ENCODE peak calls at places on chromosomes 6 and 20, in six cellular contexts. One of them, this sample, is unnamed.

GRCh38 chr6:170152989-170153388 is 137.9 kb downstream of the DLL1 start:
- DNase-seq in Right ventricle myocardium superior: peak
- DNase-seq in activated T-helper 2 cell treated with anti-CD3 and anti-CD28 coated beads, Interferon-gamma antibody, Interleukin-2, Interleukin-4, amounts not matched to agents 10 μg/mL and 5 μg/mL and 100 μg/mL, durations not matched to agents 14 hours and 24 hours and 36 hours: no peak
- DNase-seq in ecto neural progenitor cell: no peak
- DNase-seq in neural progenitor cell: peak
- DNase-seq in upper lobe of left lung: peak
- DNase-seq in this sample: no peak

GRCh38 chr6:15358579-15359327 is 112.9 kb downstream of the JARID2 start:
- DNase-seq in Right ventricle myocardium superior: no peak
- DNase-seq in activated T-helper 2 cell treated with anti-CD3 and anti-CD28 coated beads, Interferon-gamma antibody, Interleukin-2, Interleukin-4, amounts not matched to agents 10 μg/mL and 5 μg/mL and 100 μg/mL, durations not matched to agents 14 hours and 24 hours and 36 hours: no peak
- DNase-seq in ecto neural progenitor cell: no peak
- DNase-seq in neural progenitor cell: no peak
- DNase-seq in upper lobe of left lung: no peak
- DNase-seq in this sample: no peak

GRCh38 chr20:57783956-57784837 is 74.4 kb upstream of the PMEPA1 start:
- DNase-seq in Right ventricle myocardium superior: no peak
- DNase-seq in activated T-helper 2 cell treated with anti-CD3 and anti-CD28 coated beads, Interferon-gamma antibody, Interleukin-2, Interleukin-4, amounts not matched to agents 10 μg/mL and 5 μg/mL and 100 μg/mL, durations not matched to agents 14 hours and 24 hours and 36 hours: no peak
- DNase-seq in ecto neural progenitor cell: no peak
- DNase-seq in neural progenitor cell: no peak
- DNase-seq in upper lobe of left lung: no peak
- DNase-seq in this sample: no peak

GRCh38 chr6:128277379-128277778 is 243.0 kb downstream of the PTPRK start:
- DNase-seq in Right ventricle myocardium superior: no peak
- DNase-seq in activated T-helper 2 cell treated with anti-CD3 and anti-CD28 coated beads, Interferon-gamma antibody, Interleukin-2, Interleukin-4, amounts not matched to agents 10 μg/mL and 5 μg/mL and 100 μg/mL, durations not matched to agents 14 hours and 24 hours and 36 hours: no peak
- DNase-seq in ecto neural progenitor cell: no peak
- DNase-seq in neural progenitor cell: no peak
- DNase-seq in upper lobe of left lung: no peak
- DNase-seq in this sample: no peak

GRCh38 chr6:169450097-169450496 is 196.5 kb upstream of the THBS2 start:
- DNase-seq in Right ventricle myocardium superior: no peak
- DNase-seq in activated T-helper 2 cell treated with anti-CD3 and anti-CD28 coated beads, Interferon-gamma antibody, Interleukin-2, Interleukin-4, amounts not matched to agents 10 μg/mL and 5 μg/mL and 100 μg/mL, durations not matched to agents 14 hours and 24 hours and 36 hours: no peak
- DNase-seq in ecto neural progenitor cell: no peak
- DNase-seq in neural progenitor cell: peak
- DNase-seq in upper lobe of left lung: no peak
- DNase-seq in this sample: no peak

GRCh38 chr6:77124604-77125003 is 338.7 kb downstream of the HTR1B start:
- DNase-seq in Right ventricle myocardium superior: no peak
- DNase-seq in activated T-helper 2 cell treated with anti-CD3 and anti-CD28 coated beads, Interferon-gamma antibody, Interleukin-2, Interleukin-4, amounts not matched to agents 10 μg/mL and 5 μg/mL and 100 μg/mL, durations not matched to agents 14 hours and 24 hours and 36 hours: no peak
- DNase-seq in ecto neural progenitor cell: no peak
- DNase-seq in neural progenitor cell: no peak
- DNase-seq in upper lobe of left lung: no peak
- DNase-seq in this sample: no peak

GRCh38 chr20:3282271-3283221 is 43.6 kb upstream of the SLC4A11 start:
- DNase-seq in Right ventricle myocardium superior: no peak
- DNase-seq in activated T-helper 2 cell treated with anti-CD3 and anti-CD28 coated beads, Interferon-gamma antibody, Interleukin-2, Interleukin-4, amounts not matched to agents 10 μg/mL and 5 μg/mL and 100 μg/mL, durations not matched to agents 14 hours and 24 hours and 36 hours: no peak
- DNase-seq in ecto neural progenitor cell: no peak
- DNase-seq in neural progenitor cell: peak
- DNase-seq in upper lobe of left lung: no peak
- DNase-seq in this sample: no peak

GRCh38 chr6:136718486-136718885 is 73.8 kb downstream of the MAP3K5 start:
- DNase-seq in Right ventricle myocardium superior: no peak
- DNase-seq in activated T-helper 2 cell treated with anti-CD3 and anti-CD28 coated beads, Interferon-gamma antibody, Interleukin-2, Interleukin-4, amounts not matched to agents 10 μg/mL and 5 μg/mL and 100 μg/mL, durations not matched to agents 14 hours and 24 hours and 36 hours: no peak
- DNase-seq in ecto neural progenitor cell: no peak
- DNase-seq in neural progenitor cell: no peak
- DNase-seq in upper lobe of left lung: no peak
- DNase-seq in this sample: no peak

GRCh38 chr6:491233-491632 is 99.7 kb downstream of the IRF4 start:
- DNase-seq in Right ventricle myocardium superior: no peak
- DNase-seq in activated T-helper 2 cell treated with anti-CD3 and anti-CD28 coated beads, Interferon-gamma antibody, Interleukin-2, Interleukin-4, amounts not matched to agents 10 μg/mL and 5 μg/mL and 100 μg/mL, durations not matched to agents 14 hours and 24 hours and 36 hours: peak
- DNase-seq in ecto neural progenitor cell: no peak
- DNase-seq in neural progenitor cell: no peak
- DNase-seq in upper lobe of left lung: no peak
- DNase-seq in this sample: no peak

GRCh38 chr6:71420693-71421328 is 132.2 kb downstream of the OGFRL1 start:
- DNase-seq in Right ventricle myocardium superior: peak
- DNase-seq in activated T-helper 2 cell treated with anti-CD3 and anti-CD28 coated beads, Interferon-gamma antibody, Interleukin-2, Interleukin-4, amounts not matched to agents 10 μg/mL and 5 μg/mL and 100 μg/mL, durations not matched to agents 14 hours and 24 hours and 36 hours: no peak
- DNase-seq in ecto neural progenitor cell: peak
- DNase-seq in neural progenitor cell: peak
- DNase-seq in upper lobe of left lung: peak
- DNase-seq in this sample: peak

GRCh38 chr6:43869792-43870659 is 100.0 kb downstream of the VEGFA start:
- DNase-seq in Right ventricle myocardium superior: no peak
- DNase-seq in activated T-helper 2 cell treated with anti-CD3 and anti-CD28 coated beads, Interferon-gamma antibody, Interleukin-2, Interleukin-4, amounts not matched to agents 10 μg/mL and 5 μg/mL and 100 μg/mL, durations not matched to agents 14 hours and 24 hours and 36 hours: no peak
- DNase-seq in ecto neural progenitor cell: no peak
- DNase-seq in neural progenitor cell: no peak
- DNase-seq in upper lobe of left lung: no peak
- DNase-seq in this sample: no peak

GRCh38 chr20:1863296-1863695 is 31.9 kb upstream of the SIRPA start:
- DNase-seq in Right ventricle myocardium superior: no peak
- DNase-seq in activated T-helper 2 cell treated with anti-CD3 and anti-CD28 coated beads, Interferon-gamma antibody, Interleukin-2, Interleukin-4, amounts not matched to agents 10 μg/mL and 5 μg/mL and 100 μg/mL, durations not matched to agents 14 hours and 24 hours and 36 hours: no peak
- DNase-seq in ecto neural progenitor cell: no peak
- DNase-seq in neural progenitor cell: no peak
- DNase-seq in upper lobe of left lung: no peak
- DNase-seq in this sample: no peak

GRCh38 chr20:14921546-14921945 is 584.1 kb upstream of the FLRT3 start:
- DNase-seq in Right ventricle myocardium superior: no peak
- DNase-seq in activated T-helper 2 cell treated with anti-CD3 and anti-CD28 coated beads, Interferon-gamma antibody, Interleukin-2, Interleukin-4, amounts not matched to agents 10 μg/mL and 5 μg/mL and 100 μg/mL, durations not matched to agents 14 hours and 24 hours and 36 hours: no peak
- DNase-seq in ecto neural progenitor cell: no peak
- DNase-seq in neural progenitor cell: no peak
- DNase-seq in upper lobe of left lung: no peak
- DNase-seq in this sample: no peak

GRCh38 chr6:28742668-28743270 is 181.0 kb downstream of the TRIM27 start:
- DNase-seq in Right ventricle myocardium superior: no peak
- DNase-seq in activated T-helper 2 cell treated with anti-CD3 and anti-CD28 coated beads, Interferon-gamma antibody, Interleukin-2, Interleukin-4, amounts not matched to agents 10 μg/mL and 5 μg/mL and 100 μg/mL, durations not matched to agents 14 hours and 24 hours and 36 hours: no peak
- DNase-seq in ecto neural progenitor cell: peak
- DNase-seq in neural progenitor cell: peak
- DNase-seq in upper lobe of left lung: no peak
- DNase-seq in this sample: no peak

GRCh38 chr6:43838276-43839036 is 68.4 kb downstream of the VEGFA start:
- DNase-seq in Right ventricle myocardium superior: peak
- DNase-seq in activated T-helper 2 cell treated with anti-CD3 and anti-CD28 coated beads, Interferon-gamma antibody, Interleukin-2, Interleukin-4, amounts not matched to agents 10 μg/mL and 5 μg/mL and 100 μg/mL, durations not matched to agents 14 hours and 24 hours and 36 hours: no peak
- DNase-seq in ecto neural progenitor cell: peak
- DNase-seq in neural progenitor cell: peak
- DNase-seq in upper lobe of left lung: no peak
- DNase-seq in this sample: peak

GRCh38 chr6:143505537-143505936 is 6.0 kb downstream of the FUCA2 start:
- DNase-seq in Right ventricle myocardium superior: no peak
- DNase-seq in activated T-helper 2 cell treated with anti-CD3 and anti-CD28 coated beads, Interferon-gamma antibody, Interleukin-2, Interleukin-4, amounts not matched to agents 10 μg/mL and 5 μg/mL and 100 μg/mL, durations not matched to agents 14 hours and 24 hours and 36 hours: no peak
- DNase-seq in ecto neural progenitor cell: no peak
- DNase-seq in neural progenitor cell: no peak
- DNase-seq in upper lobe of left lung: no peak
- DNase-seq in this sample: no peak

GRCh38 chr20:48039514-48039913 is 254.2 kb upstream of the SULF2 start:
- DNase-seq in Right ventricle myocardium superior: no peak
- DNase-seq in activated T-helper 2 cell treated with anti-CD3 and anti-CD28 coated beads, Interferon-gamma antibody, Interleukin-2, Interleukin-4, amounts not matched to agents 10 μg/mL and 5 μg/mL and 100 μg/mL, durations not matched to agents 14 hours and 24 hours and 36 hours: no peak
- DNase-seq in ecto neural progenitor cell: no peak
- DNase-seq in neural progenitor cell: no peak
- DNase-seq in upper lobe of left lung: no peak
- DNase-seq in this sample: no peak

GRCh38 chr6:146087386-146087785 is 58.5 kb downstream of the GRM1 start:
- DNase-seq in Right ventricle myocardium superior: no peak
- DNase-seq in activated T-helper 2 cell treated with anti-CD3 and anti-CD28 coated beads, Interferon-gamma antibody, Interleukin-2, Interleukin-4, amounts not matched to agents 10 μg/mL and 5 μg/mL and 100 μg/mL, durations not matched to agents 14 hours and 24 hours and 36 hours: no peak
- DNase-seq in ecto neural progenitor cell: no peak
- DNase-seq in neural progenitor cell: no peak
- DNase-seq in upper lobe of left lung: no peak
- DNase-seq in this sample: no peak

GRCh38 chr6:32637219-32637880 is at the start of gene HLA-DQA1:
- DNase-seq in Right ventricle myocardium superior: no peak
- DNase-seq in activated T-helper 2 cell treated with anti-CD3 and anti-CD28 coated beads, Interferon-gamma antibody, Interleukin-2, Interleukin-4, amounts not matched to agents 10 μg/mL and 5 μg/mL and 100 μg/mL, durations not matched to agents 14 hours and 24 hours and 36 hours: no peak
- DNase-seq in ecto neural progenitor cell: no peak
- DNase-seq in neural progenitor cell: no peak
- DNase-seq in upper lobe of left lung: no peak
- DNase-seq in this sample: peak

GRCh38 chr20:23048283-23049200 is 930 bp downstream of the THBD start:
- DNase-seq in Right ventricle myocardium superior: peak
- DNase-seq in activated T-helper 2 cell treated with anti-CD3 and anti-CD28 coated beads, Interferon-gamma antibody, Interleukin-2, Interleukin-4, amounts not matched to agents 10 μg/mL and 5 μg/mL and 100 μg/mL, durations not matched to agents 14 hours and 24 hours and 36 hours: peak
- DNase-seq in ecto neural progenitor cell: no peak
- DNase-seq in neural progenitor cell: peak
- DNase-seq in upper lobe of left lung: peak
- DNase-seq in this sample: no peak

GRCh38 chr20:17334866-17335412 is 108.1 kb downstream of the PCSK2 start:
- DNase-seq in Right ventricle myocardium superior: no peak
- DNase-seq in activated T-helper 2 cell treated with anti-CD3 and anti-CD28 coated beads, Interferon-gamma antibody, Interleukin-2, Interleukin-4, amounts not matched to agents 10 μg/mL and 5 μg/mL and 100 μg/mL, durations not matched to agents 14 hours and 24 hours and 36 hours: no peak
- DNase-seq in ecto neural progenitor cell: no peak
- DNase-seq in neural progenitor cell: no peak
- DNase-seq in upper lobe of left lung: no peak
- DNase-seq in this sample: no peak

GRCh38 chr6:123940551-123940950 is 136.9 kb downstream of the NKAIN2 start:
- DNase-seq in Right ventricle myocardium superior: no peak
- DNase-seq in activated T-helper 2 cell treated with anti-CD3 and anti-CD28 coated beads, Interferon-gamma antibody, Interleukin-2, Interleukin-4, amounts not matched to agents 10 μg/mL and 5 μg/mL and 100 μg/mL, durations not matched to agents 14 hours and 24 hours and 36 hours: no peak
- DNase-seq in ecto neural progenitor cell: no peak
- DNase-seq in neural progenitor cell: no peak
- DNase-seq in upper lobe of left lung: no peak
- DNase-seq in this sample: no peak

GRCh38 chr6:158854214-158855101 is 35.3 kb upstream of the EZR start:
- DNase-seq in Right ventricle myocardium superior: no peak
- DNase-seq in activated T-helper 2 cell treated with anti-CD3 and anti-CD28 coated beads, Interferon-gamma antibody, Interleukin-2, Interleukin-4, amounts not matched to agents 10 μg/mL and 5 μg/mL and 100 μg/mL, durations not matched to agents 14 hours and 24 hours and 36 hours: peak
- DNase-seq in ecto neural progenitor cell: no peak
- DNase-seq in neural progenitor cell: no peak
- DNase-seq in upper lobe of left lung: no peak
- DNase-seq in this sample: no peak